ENCODE peak calls at places on chromosomes 12 and 14, in five cellular contexts. F, B, S, N and X are unnamed samples. For H3K4me1, the result is how much of the 10 kb centered on the place peaks cover.

GRCh38 chr14:73759183-73759713 is 45.1 kb upstream of the PNMA1 start:
- DNase-seq in F (peak), B (peak), S (peak), N (peak), X (peak)

GRCh38 chr12:104718581-104718980 is 239.5 kb downstream of the SLC41A2 start:
- DNase-seq in F (no peak), B (no peak), S (no peak), N (no peak), X (no peak)

GRCh38 chr12:15592934-15593333 is 196.3 kb downstream of the EPS8 start:
- DNase-seq in F (no peak), B (no peak), S (no peak), N (peak), X (no peak)

GRCh38 chr12:113424915-113425823 is 3.0 kb downstream of the SDSL start:
- DNase-seq in F (no peak), B (peak), S (peak), N (peak), X (peak)

GRCh38 chr12:12717586-12718381 is 616 bp downstream of the CDKN1B start:
- DNase-seq in F (peak), B (peak), S (no peak), N (peak), X (no peak)

GRCh38 chr12:54879132-54879531 is 24.8 kb downstream of the MUCL1 start:
- DNase-seq in F (no peak), B (no peak), S (no peak), N (no peak), X (no peak)

GRCh38 chr12:71455028-71455737 is 15.6 kb downstream of the LGR5 start:
- DNase-seq in F (no peak), B (no peak), S (no peak), N (no peak), X (no peak)

GRCh38 chr12:8026282-8026637 is 6.3 kb upstream of the FOXJ2 start:
- DNase-seq in F (no peak), B (no peak), S (no peak), N (no peak), X (no peak)

GRCh38 chr12:93888964-93889363 is 211.8 kb downstream of the CRADD start:
- DNase-seq in F (no peak), B (no peak), S (no peak), N (no peak), X (peak)

GRCh38 chr12:99670635-99671034 is 23.1 kb downstream of the GARIN6 start:
- DNase-seq in F (no peak), B (no peak), S (no peak), N (no peak), X (no peak)

GRCh38 chr12:105279460-105280056 is 43.6 kb upstream of the APPL2 start:
- DNase-seq in F (peak), B (peak), S (peak), N (peak), X (no peak)

GRCh38 chr12:72522411-72522810 is 250.2 kb downstream of the TRHDE start:
- DNase-seq in F (no peak), B (no peak), S (no peak), N (no peak), X (no peak)

GRCh38 chr14:89033756-89034155 is 209.3 kb downstream of the TTC8 start:
- DNase-seq in F (no peak), B (no peak), S (no peak), N (no peak), X (no peak)

GRCh38 chr12:26195250-26195640 is at the start of gene SSPN:
- DNase-seq in F (peak), B (no peak), S (no peak), N (peak), X (peak)

GRCh38 chr12:124386059-124386458 is 91.2 kb downstream of the RFLNA start:
- DNase-seq in F (peak), B (no peak), S (no peak), N (no peak), X (no peak)

GRCh38 chr12:40829738-40830144 is 137.5 kb downstream of the CNTN1 start:
- DNase-seq in F (no peak), B (no peak), S (no peak), N (no peak), X (no peak)

GRCh38 chr14:52694761-52695480 is 437 bp downstream of the ERO1A start:
- DNase-seq in F (no peak), B (peak), S (peak), N (peak), X (no peak)

GRCh38 chr12:53097207-53097563 is 282 bp upstream of the IGFBP6 start:
- DNase-seq in F (no peak), B (no peak), S (no peak), N (peak), X (no peak)

GRCh38 chr14:93049867-93050331 is 65.8 kb downstream of the ITPK1 start:
- DNase-seq in F (no peak), B (no peak), S (no peak), N (peak), X (no peak)

GRCh38 chr12:47419500-47419899 is 286.3 kb downstream of the RPAP3 start:
- DNase-seq in F (no peak), B (no peak), S (no peak), N (no peak), X (no peak)

GRCh38 chr14:100871234-100872186 is 32.0 kb downstream of the RTL1 start:
- DNase-seq in F (no peak), B (no peak), S (no peak), N (peak), X (no peak)

GRCh38 chr12:106446429-106447092 is 89.0 kb downstream of the POLR3B start:
- DNase-seq in F (no peak), B (no peak), S (no peak), N (peak), X (no peak)

GRCh38 chr14:61812347-61813100 is 50.3 kb downstream of the SNAPC1 start:
- DNase-seq in F (no peak), B (peak), S (no peak), N (peak), X (no peak)

GRCh38 chr12:122834229-122834920 is 882 bp upstream of the HIP1R start:
- DNase-seq in F (no peak), B (peak), S (no peak), N (peak), X (no peak)

GRCh38 chr14:22689186-22689585 is 45.0 kb upstream of the OR6J1 start:
- DNase-seq in F (no peak), B (no peak), S (no peak), N (peak), X (no peak)

GRCh38 chr12:129571901-129572494 is 331.8 kb downstream of the TMEM132D start:
- DNase-seq in F (no peak), B (no peak), S (no peak), N (no peak), X (no peak)

GRCh38 chr12:47754881-47755280 is 3.8 kb downstream of the RAPGEF3 start:
- DNase-seq in F (no peak), B (no peak), S (no peak), N (no peak), X (no peak)

GRCh38 chr14:61528591-61529021 is 166.7 kb upstream of the HIF1A start:
- DNase-seq in F (no peak), B (no peak), S (no peak), N (no peak), X (no peak)

GRCh38 chr12:9323144-9323681 is 115.0 kb upstream of the PZP start:
- DNase-seq in F (no peak), B (no peak), S (no peak), N (no peak), X (no peak)

GRCh38 chr12:109997393-109997792 is 1.2 kb upstream of the GIT2 start:
- DNase-seq in F (no peak), B (no peak), S (no peak), N (no peak), X (no peak)
- H3K4me1 ChIP-seq in F (under half), B (under half), S (under half), N (under half), X (under half)

DNA sequence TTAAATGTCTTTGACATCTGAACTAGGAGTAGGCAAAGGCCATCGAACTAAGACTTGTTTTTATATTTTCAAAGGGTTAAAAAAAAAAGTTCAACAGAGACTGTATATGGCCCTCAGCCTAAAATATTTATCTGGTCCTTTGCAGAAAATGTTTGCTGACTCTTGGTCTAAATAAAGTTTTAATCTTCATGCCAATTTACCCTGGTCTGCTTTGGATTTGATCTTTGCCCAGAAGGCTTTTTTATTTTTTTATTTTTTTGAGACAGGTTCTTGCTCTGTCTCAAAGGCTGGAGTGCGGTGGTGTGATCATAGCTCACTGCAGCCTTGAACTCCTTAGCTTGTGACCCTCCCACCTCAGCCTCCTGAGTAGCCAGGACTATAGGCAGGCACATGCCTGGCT is 47.1 kb downstream of the SPATS2 start:
- DNase-seq in F (no peak), B (no peak), S (no peak), N (no peak), X (no peak)
- H3K4me1 ChIP-seq in F (under half), B (under half), S (under half), N (under half), X (under half)

GRCh38 chr12:46260913-46261476 is 7.8 kb downstream of the SLC38A1 start:
- DNase-seq in F (no peak), B (no peak), S (no peak), N (no peak), X (no peak)
- H3K4me1 ChIP-seq in F (under half), B (half or more), S (half or more), N (under half), X (under half)

DNA sequence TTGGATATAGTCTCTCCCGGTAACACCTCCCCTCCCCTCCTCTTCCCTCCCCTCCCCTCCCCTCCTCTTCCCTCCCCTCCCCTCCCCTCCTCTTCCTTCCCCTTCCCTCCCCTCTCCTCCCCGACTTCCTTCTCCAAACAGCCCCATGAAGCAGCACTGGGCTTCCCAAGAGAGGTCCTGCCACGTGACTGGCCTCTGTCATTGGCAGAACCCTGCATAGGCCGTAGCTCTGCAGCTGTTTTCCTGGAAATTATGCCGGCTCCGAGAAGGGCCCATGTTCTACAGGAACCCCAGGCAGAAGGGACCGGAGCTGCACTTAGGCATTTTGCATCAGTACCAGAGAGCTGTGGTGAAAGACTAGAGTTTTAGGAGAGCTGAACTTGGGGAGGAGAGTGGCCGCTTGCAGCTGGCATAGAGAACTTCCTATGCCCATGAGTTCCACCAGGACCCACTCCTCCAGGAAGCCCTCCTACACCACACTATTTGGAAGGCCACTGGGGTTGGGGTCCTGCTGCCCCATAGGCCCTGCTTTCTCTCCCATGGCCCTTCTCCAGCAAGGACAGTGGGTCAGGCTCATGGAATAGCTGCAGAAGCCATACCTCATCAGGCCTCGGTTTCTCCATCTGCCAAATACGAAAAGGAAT is 5.1 kb upstream of the TNFAIP2 start:
- DNase-seq in F (peak), B (no peak), S (no peak), N (peak), X (peak)
- H3K4me1 ChIP-seq in F (under half), B (under half), S (under half), N (under half), X (under half)

GRCh38 chr14:105042813-105043212 is 21.9 kb upstream of the CDCA4 start:
- DNase-seq in F (no peak), B (no peak), S (no peak), N (no peak), X (no peak)

GRCh38 chr14:105047283-105048016 is 17.8 kb downstream of the GPR132 start:
- DNase-seq in F (no peak), B (no peak), S (no peak), N (no peak), X (no peak)

GRCh38 chr14:105043656-105044055 is 21.6 kb downstream of the GPR132 start:
- DNase-seq in F (no peak), B (no peak), S (no peak), N (no peak), X (no peak)

GRCh38 chr14:105046891-105047282 is 18.3 kb downstream of the GPR132 start:
- DNase-seq in F (no peak), B (no peak), S (no peak), N (no peak), X (no peak)

DNA sequence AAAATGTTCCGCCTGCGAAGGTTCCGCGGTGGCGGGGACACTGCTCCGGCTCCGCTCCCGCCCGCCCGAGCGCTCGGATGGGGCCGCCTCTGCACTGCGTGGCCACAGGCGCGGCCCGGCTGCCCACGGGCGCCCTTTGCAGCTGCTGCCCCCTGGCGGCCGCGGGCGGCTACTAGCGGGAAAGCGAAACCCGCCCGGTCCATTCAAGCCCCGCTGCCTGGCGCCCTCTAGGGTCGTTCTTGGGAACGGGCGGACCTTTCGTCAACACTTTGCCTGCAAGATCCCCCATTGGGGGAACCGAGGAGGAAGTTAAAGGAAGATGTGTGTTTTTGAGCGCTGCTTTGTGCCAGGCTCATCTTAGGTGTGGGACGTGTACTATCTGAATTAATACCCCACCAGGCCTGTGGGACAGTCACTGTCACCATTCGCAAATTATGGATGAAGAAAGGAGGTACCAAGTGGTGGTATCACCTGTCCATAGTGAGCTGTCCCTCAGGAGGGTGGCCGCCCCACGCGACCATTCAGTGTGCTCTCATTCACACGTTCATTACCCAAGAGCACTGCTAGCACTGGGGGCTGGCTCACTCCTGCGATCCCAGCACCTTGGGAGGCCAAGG is 19.4 kb downstream of the GPR132 start:
- DNase-seq in F (peak), B (peak), S (peak), N (peak), X (peak)
- H3K4me1 ChIP-seq in F (under half), B (under half), S (under half), N (under half), X (under half)

GRCh38 chr14:69769623-69770022 is 2.7 kb downstream of the SRSF5 start:
- DNase-seq in F (no peak), B (no peak), S (no peak), N (no peak), X (no peak)
- H3K4me1 ChIP-seq in F (under half), B (half or more), S (half or more), N (under half), X (under half)

GRCh38 chr14:35750202-35750904 is 58.7 kb downstream of the RALGAPA1 start:
- DNase-seq in F (no peak), B (no peak), S (no peak), N (no peak), X (no peak)
- H3K4me1 ChIP-seq in F (under half), B (under half), S (under half), N (under half), X (under half)